ENCODE peak calls at places on chromosomes 3 and 15, in four cellular contexts. S is HepG2, D is GM12878, O is K562. G is an unnamed sample.

GRCh38 chr3:197289726-197290125 is 8.7 kb downstream of the DLG1 start:
- DNase-seq in S (no peak), D (no peak), O (no peak), G (no peak)

GRCh38 chr3:16759227-16759903 is 125.4 kb upstream of the PLCL2 start:
- DNase-seq in S (no peak), D (no peak), O (no peak), G (no peak)

GRCh38 chr3:164477403-164477802 is 600.9 kb downstream of the SI start:
- DNase-seq in S (no peak), D (no peak), O (no peak), G (no peak)

GRCh38 chr15:90262426-90262825 is 3.0 kb upstream of the NGRN start:
- DNase-seq in S (no peak), D (no peak), O (no peak), G (no peak)

GRCh38 chr3:175007316-175007715 is 148.2 kb downstream of the NAALADL2 start:
- DNase-seq in S (no peak), D (no peak), O (no peak), G (no peak)

GRCh38 chr15:83682476-83683162 is 28.7 kb downstream of the ADAMTSL3 start:
- DNase-seq in S (no peak), D (no peak), O (no peak), G (no peak)

GRCh38 chr3:55481067-55481917 is 5.8 kb downstream of the WNT5A start:
- DNase-seq in S (no peak), D (no peak), O (no peak), G (peak)

GRCh38 chr3:128946411-128946810 is 47.5 kb downstream of the CFAP92 start:
- DNase-seq in S (no peak), D (no peak), O (no peak), G (no peak)

GRCh38 chr15:70356062-70356860 is 258.5 kb upstream of the TLE3 start:
- DNase-seq in S (no peak), D (no peak), O (no peak), G (no peak)

GRCh38 chr15:66369773-66370651 is 13.5 kb upstream of the TIPIN start:
- DNase-seq in S (no peak), D (peak), O (peak), G (no peak)

GRCh38 chr15:69818529-69818928 is 279.2 kb downstream of the TLE3 start:
- DNase-seq in S (no peak), D (no peak), O (no peak), G (no peak)

GRCh38 chr3:137304313-137305056 is 346.7 kb downstream of the IL20RB start:
- DNase-seq in S (no peak), D (no peak), O (no peak), G (peak)

GRCh38 chr3:55490194-55490913 is 3.2 kb upstream of the WNT5A start:
- DNase-seq in S (no peak), D (no peak), O (no peak), G (no peak)

GRCh38 chr3:7346364-7346763 is 485.4 kb downstream of the GRM7 start:
- DNase-seq in S (no peak), D (no peak), O (no peak), G (no peak)

GRCh38 chr15:88938802-88939485 is 25.8 kb upstream of the MFGE8 start:
- DNase-seq in S (no peak), D (no peak), O (peak), G (peak)
- TF ChIP-seq CBX5 in S (no peak), D (no peak), O (no peak), G (no peak)

DNA sequence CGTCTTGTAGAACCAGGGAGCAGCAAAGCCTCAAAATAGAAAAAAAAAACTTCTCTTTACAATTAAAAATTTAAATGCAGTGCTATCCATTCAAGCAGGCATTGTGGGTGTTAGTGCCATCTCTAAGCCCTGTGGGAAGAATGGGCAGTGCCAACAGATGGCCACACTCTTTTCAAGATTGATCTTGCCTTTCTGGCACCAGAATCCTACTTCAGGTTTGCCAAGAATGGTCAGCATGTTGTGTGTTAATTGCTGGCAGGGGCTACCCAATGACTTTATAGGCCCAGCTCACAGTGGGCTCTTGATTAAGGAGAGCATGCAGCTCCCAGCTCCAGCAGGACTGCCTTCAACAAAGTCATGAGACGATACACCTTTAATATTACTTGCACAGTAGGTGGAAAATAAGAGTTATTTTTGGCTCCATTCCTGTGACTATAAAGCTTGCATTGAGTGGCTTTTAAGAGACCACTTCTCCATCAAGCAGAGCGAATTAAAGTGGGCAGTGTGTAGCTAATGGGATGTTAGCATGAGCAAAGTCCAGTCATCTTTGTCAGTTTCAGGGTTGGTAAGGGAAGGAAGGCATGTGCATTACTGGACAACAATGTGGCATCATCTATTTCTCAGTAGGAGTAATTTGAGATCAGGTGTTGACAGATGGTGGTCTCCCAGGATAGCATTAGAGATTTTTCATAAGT is 476.8 kb downstream of the C3orf38 start:
- DNase-seq in S (no peak), D (no peak), O (no peak), G (no peak)
- TF ChIP-seq CBX5 in S (no peak), D (no peak), O (no peak), G (no peak)

GRCh38 chr3:156750191-156750873 is 75.8 kb upstream of the LEKR1 start:
- DNase-seq in S (no peak), D (no peak), O (no peak), G (no peak)

GRCh38 chr3:156747046-156747445 is 72.7 kb downstream of the TIPARP start:
- DNase-seq in S (no peak), D (no peak), O (no peak), G (no peak)

GRCh38 chr3:156751461-156752025 is 74.6 kb upstream of the LEKR1 start:
- DNase-seq in S (no peak), D (no peak), O (no peak), G (peak)

GRCh38 chr3:156749244-156749643 is 74.9 kb downstream of the TIPARP start:
- DNase-seq in S (peak), D (no peak), O (no peak), G (no peak)

DNA sequence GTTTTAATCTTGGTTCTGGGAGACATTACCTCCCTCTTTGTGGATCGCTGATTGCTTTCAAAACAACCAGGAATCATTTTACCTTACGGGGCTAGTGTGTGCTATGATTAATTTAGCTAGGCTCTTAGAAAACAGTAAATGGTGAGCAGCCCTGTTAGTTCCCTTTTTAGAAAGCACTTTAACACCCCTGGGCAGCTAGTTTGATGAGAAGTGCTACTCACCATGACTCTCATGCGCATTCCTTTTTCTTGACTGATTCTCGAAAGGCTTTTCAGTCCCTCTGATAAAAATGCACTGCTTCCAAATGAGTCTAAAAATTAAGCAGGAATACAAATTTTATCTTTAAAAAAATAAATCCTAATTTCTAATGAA is 75.3 kb upstream of the LEKR1 start:
- DNase-seq in S (no peak), D (no peak), O (no peak), G (no peak)
- TF ChIP-seq CBX5 in S (no peak), D (no peak), O (no peak), G (no peak)

DNA sequence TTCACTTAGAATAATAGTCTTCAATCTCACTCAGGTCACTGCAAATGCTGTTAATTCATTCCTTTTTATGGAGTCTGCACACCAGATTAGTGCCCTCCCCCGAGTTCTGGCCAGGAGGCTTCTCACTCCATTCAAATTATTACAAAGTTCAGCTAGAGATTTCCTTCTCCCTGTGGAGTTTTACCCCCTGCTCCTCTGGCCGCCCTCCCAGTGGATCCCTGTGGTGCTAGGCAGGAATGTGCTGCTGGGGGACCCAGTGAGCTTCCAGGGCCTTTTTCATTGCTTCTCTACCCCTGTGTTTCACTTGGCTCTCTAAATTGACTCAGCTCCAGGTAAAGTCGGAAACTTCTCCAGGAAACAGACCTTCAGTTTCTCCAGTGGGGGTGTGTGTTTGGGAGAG is 42.7 kb upstream of the CD200R1L start:
- DNase-seq in S (no peak), D (no peak), O (no peak), G (no peak)
- TF ChIP-seq CBX5 in S (no peak), D (no peak), O (no peak), G (no peak)

DNA sequence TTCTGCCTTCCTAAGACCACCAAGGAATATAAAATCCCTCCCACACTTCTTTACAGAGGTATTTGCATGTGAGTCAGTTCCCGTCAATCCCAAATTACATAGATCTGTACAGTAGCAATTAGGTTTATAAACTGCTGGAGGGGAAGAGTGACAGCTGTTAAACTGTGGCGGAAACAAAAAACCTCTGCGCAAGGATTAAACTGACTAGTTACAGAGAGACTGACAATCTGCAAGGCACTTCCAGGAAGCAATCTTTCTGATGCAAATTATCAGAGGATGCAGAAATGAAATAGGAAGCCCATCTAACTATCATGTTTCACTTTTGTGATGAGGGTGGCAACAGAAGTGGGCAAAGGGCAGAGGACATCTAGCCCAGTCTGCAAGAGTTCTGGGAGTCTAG is 150.4 kb downstream of the RTP4 start:
- DNase-seq in S (no peak), D (no peak), O (no peak), G (no peak)
- TF ChIP-seq CBX5 in S (no peak), D (no peak), O (no peak), G (no peak)

DNA sequence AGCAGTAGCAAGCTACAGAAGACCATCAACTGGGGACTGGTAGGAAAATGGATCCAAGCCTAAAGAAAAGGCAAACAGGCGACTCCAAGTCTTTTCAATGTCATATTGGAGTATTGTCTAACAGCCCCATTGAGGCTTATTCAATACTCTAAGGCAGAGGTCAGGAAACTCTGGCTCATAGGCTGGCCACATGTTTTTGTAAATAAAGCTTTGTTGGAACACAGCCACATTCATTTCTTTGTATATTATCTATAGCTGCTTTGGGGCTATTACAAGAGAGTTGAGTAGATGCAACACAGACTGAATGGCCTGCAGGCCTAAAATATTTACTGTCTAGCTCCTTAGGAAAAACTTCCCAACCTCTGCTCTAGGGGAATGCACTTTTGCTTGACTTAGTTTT is 77.5 kb downstream of the RPL22L1 start:
- DNase-seq in S (no peak), D (no peak), O (no peak), G (no peak)
- TF ChIP-seq CBX5 in S (no peak), D (no peak), O (no peak), G (no peak)

DNA sequence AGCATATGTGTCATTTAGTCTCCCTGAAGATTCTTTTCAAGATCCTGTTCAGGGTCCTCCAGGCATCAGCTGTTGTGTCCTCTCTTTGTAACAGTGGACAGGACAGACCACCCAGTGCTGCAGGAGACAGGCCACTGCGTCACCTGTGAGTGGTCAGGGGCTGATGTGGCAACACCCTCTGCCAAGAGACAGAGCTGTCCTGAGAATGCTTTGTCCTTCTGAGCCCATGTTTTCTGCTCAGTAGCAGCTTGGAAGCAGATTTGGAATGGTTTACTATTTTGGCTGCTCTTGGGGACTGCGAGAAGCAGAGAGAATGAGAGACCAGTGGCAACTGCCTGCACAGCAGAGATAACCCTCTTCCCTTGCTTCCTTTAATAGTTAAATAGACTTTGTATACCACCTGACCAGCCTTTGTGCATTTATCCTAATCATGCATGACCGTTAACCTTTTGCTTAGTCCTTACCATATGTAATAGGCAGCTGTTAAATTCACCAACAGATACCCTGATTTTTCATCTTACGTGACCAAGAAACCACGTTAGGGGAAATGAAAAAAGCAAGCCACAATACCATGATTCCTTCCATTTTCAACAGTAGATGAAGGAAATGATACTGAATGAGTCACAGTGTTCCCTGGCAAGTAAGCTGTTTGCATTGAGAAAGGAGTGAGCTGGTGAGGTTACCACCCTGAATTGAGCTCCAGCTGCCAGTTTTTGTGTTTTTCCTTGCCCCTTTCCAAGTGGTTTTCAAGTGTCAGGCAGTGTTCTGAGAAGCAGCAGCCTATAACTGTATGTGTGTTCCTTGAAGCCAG is 35.5 kb downstream of the B3GALNT1 start:
- DNase-seq in S (no peak), D (peak), O (no peak), G (no peak)
- TF ChIP-seq CBX5 in S (no peak), D (peak), O (no peak), G (no peak)

DNA sequence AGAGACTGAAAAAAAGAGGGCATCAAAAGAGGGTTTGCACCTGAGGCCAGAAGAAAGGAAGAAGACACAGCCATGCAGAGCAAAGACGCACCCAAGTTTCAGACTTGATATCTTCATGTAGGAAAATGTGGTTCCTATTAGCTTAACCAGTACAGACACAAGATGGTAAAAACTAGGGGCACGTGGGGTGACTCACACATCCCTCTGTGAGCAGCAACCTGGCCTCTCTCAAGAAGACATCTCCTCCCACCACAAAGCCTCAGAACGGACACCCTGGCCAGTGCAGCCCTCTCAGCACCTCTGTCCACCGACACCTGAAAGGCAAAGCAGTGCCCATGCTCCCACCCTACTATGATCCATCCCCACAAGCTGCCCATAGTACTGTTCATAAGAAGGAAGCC is 33.3 kb downstream of the GLB1 start:
- DNase-seq in S (no peak), D (peak), O (no peak), G (no peak)
- TF ChIP-seq CBX5 in S (no peak), D (no peak), O (no peak), G (no peak)